ENCODE peak calls at places on chromosomes 6 and 20, in six cellular contexts. C is NT2/D1, G is Right ventricle myocardium superior, F is right cardiac atrium, W is AG08395, K is hippocampal formation. J is an unnamed sample.

GRCh38 chr20:34637245-34638185 is 39.4 kb downstream of the PIGU start:
- DNase-seq in C (no peak), G (no peak), F (no peak), W (peak), K (peak), J (no peak)

GRCh38 chr6:122431780-122432179 is 32.3 kb downstream of the HSF2 start:
- DNase-seq in C (no peak), G (no peak), F (no peak), W (no peak), K (no peak), J (no peak)

GRCh38 chr6:4848382-4849068 is 72.3 kb downstream of the CDYL start:
- DNase-seq in C (no peak), G (no peak), F (no peak), W (no peak), K (no peak), J (no peak)

GRCh38 chr6:163310096-163310972 is 104.2 kb upstream of the QKI start:
- DNase-seq in C (no peak), G (no peak), F (no peak), W (no peak), K (no peak), J (no peak)

GRCh38 chr20:32467506-32468312 is 109.6 kb downstream of the ASXL1 start:
- DNase-seq in C (no peak), G (no peak), F (peak), W (no peak), K (no peak), J (no peak)

GRCh38 chr6:89204096-89204495 is 13.1 kb downstream of the GABRR1 start:
- DNase-seq in C (no peak), G (no peak), F (no peak), W (no peak), K (no peak), J (no peak)

GRCh38 chr20:47389867-47390347 is 33.4 kb upstream of the ZMYND8 start:
- DNase-seq in C (no peak), G (no peak), F (no peak), W (no peak), K (no peak), J (no peak)

GRCh38 chr6:118677193-118677592 is 25.8 kb upstream of the CEP85L start:
- DNase-seq in C (no peak), G (no peak), F (no peak), W (no peak), K (no peak), J (no peak)

GRCh38 chr20:8997720-8998119 is 71.2 kb upstream of the PLCB4 start:
- DNase-seq in C (no peak), G (no peak), F (no peak), W (no peak), K (no peak), J (no peak)

J was measured in Panc1.